ENCODE peak calls at places on chromosomes 6 and 20, in seven cellular contexts. A is H7, X is T-helper 1 cell, N is fibroblast of the aortic adventitia, L is lung, O is iris pigment epithelial cell, Z is astrocyte of the spinal cord. F is an unnamed sample.

GRCh38 chr6:154404791-154405400 is 48.3 kb upstream of the IPCEF1 start:
- DNase-seq in A (no peak), X (no peak), N (peak), L (no peak), O (peak), Z (peak), F (no peak)

GRCh38 chr20:47080365-47080764 is 185.7 kb downstream of the EYA2 start:
- DNase-seq in A (no peak), X (no peak), N (no peak), L (no peak), O (no peak), Z (no peak), F (no peak)

GRCh38 chr6:41286544-41287346 is at the start of gene TREM1:
- DNase-seq in A (no peak), X (no peak), N (peak), L (peak), O (peak), Z (peak), F (peak)

GRCh38 chr20:38473353-38473795 is 731 bp downstream of the RALGAPB start:
- DNase-seq in A (no peak), X (no peak), N (peak), L (no peak), O (peak), Z (peak), F (no peak)

GRCh38 chr6:163579880-163580295 is 165.4 kb downstream of the QKI start:
- DNase-seq in A (no peak), X (no peak), N (peak), L (no peak), O (peak), Z (peak), F (peak)

GRCh38 chr6:43963877-43964658 is 163.2 kb downstream of the MRPL14 start:
- DNase-seq in A (no peak), X (no peak), N (no peak), L (no peak), O (no peak), Z (no peak), F (no peak)

GRCh38 chr6:128632131-128632530 is 111.7 kb upstream of the PTPRK start:
- DNase-seq in A (no peak), X (no peak), N (no peak), L (no peak), O (peak), Z (no peak), F (peak)

GRCh38 chr6:145648149-145648548 is 87.2 kb downstream of the EPM2A start:
- DNase-seq in A (no peak), X (no peak), N (no peak), L (no peak), O (no peak), Z (no peak), F (no peak)

GRCh38 chr6:1463751-1464397 is 74.5 kb downstream of the FOXF2 start:
- DNase-seq in A (peak), X (no peak), N (no peak), L (no peak), O (no peak), Z (no peak), F (no peak)

GRCh38 chr20:41978246-41978790 is 360.1 kb upstream of the CHD6 start:
- DNase-seq in A (no peak), X (no peak), N (no peak), L (no peak), O (no peak), Z (no peak), F (no peak)

GRCh38 chr20:41423026-41423425 is 56.4 kb upstream of the EMILIN3 start:
- DNase-seq in A (no peak), X (no peak), N (peak), L (no peak), O (peak), Z (no peak), F (no peak)

F was measured in bronchial epithelial cell.